ENCODE peak calls at places on chromosomes 3 and 15, in eight cellular contexts. Q is colonic mucosa; K is aorta; E is ACHN; U is activated CD4-positive, alpha-beta T cell treated with anti-CD3 and anti-CD28 coated beads, Interleukin-2, amount 50 U/mL, for 1 hour; V is SW480; A is Kasumi-1; F is HTR-8/SVneo. T is an unnamed sample.

GRCh38 chr15:90962021-90962420 is 7.3 kb downstream of the RCCD1 start:
- DNase-seq in Q (no peak), K (no peak), E (no peak), U (no peak), V (no peak), A (no peak), F (no peak), T (no peak)

GRCh38 chr3:183634707-183635106 is 716 bp upstream of the KLHL24 start:
- DNase-seq in Q (no peak), K (no peak), E (no peak), U (no peak), V (no peak), A (no peak), F (no peak), T (no peak)

GRCh38 chr3:55522077-55522476 is 35.0 kb upstream of the WNT5A start:
- DNase-seq in Q (no peak), K (no peak), E (no peak), U (no peak), V (no peak), A (no peak), F (no peak), T (no peak)

GRCh38 chr3:31210068-31210650 is 315.7 kb upstream of the GADL1 start:
- DNase-seq in Q (no peak), K (no peak), E (no peak), U (no peak), V (no peak), A (no peak), F (no peak), T (no peak)

GRCh38 chr15:57611938-57612337 is 20.2 kb downstream of the MYZAP start:
- DNase-seq in Q (peak; percentile 67), K (peak; percentile 53), E (peak; percentile 62), U (no peak), V (peak; percentile 60), A (no peak), F (peak; percentile 24), T (peak; percentile 6)

GRCh38 chr15:73950479-73951043 is 24.3 kb downstream of the LOXL1 start:
- DNase-seq in Q (no peak), K (peak; percentile 43), E (no peak), U (no peak), V (no peak), A (no peak), F (no peak), T (no peak)

GRCh38 chr15:93300796-93301195 is 211.8 kb upstream of the RGMA start:
- DNase-seq in Q (no peak), K (no peak), E (no peak), U (no peak), V (no peak), A (no peak), F (no peak), T (no peak)

GRCh38 chr3:25064681-25065080 is 363.4 kb upstream of the RARB start:
- DNase-seq in Q (no peak), K (no peak), E (no peak), U (no peak), V (no peak), A (no peak), F (no peak), T (no peak)

GRCh38 chr3:90136468-90137191 is 1029.2 kb downstream of the EPHA3 start:
- DNase-seq in Q (peak; percentile 59), K (no peak), E (no peak), U (no peak), V (no peak), A (no peak), F (no peak), T (no peak)

GRCh38 chr15:55858661-55859060 is 115.7 kb upstream of the PRTG start:
- DNase-seq in Q (no peak), K (no peak), E (no peak), U (no peak), V (no peak), A (no peak), F (no peak), T (no peak)

GRCh38 chr3:71294919-71295318 is 288.6 kb downstream of the FOXP1 start:
- DNase-seq in Q (no peak), K (no peak), E (no peak), U (no peak), V (no peak), A (no peak), F (no peak), T (no peak)

GRCh38 chr3:131796558-131796957 is 238.3 kb downstream of the CPNE4 start:
- DNase-seq in Q (no peak), K (no peak), E (no peak), U (no peak), V (no peak), A (peak; percentile 89), F (no peak), T (peak; percentile 8)

GRCh38 chr3:142315083-142315482 is 89.7 kb upstream of the GK5 start:
- DNase-seq in Q (no peak), K (no peak), E (no peak), U (no peak), V (no peak), A (no peak), F (peak; percentile 17), T (no peak)

GRCh38 chr3:23959147-23959900 is 14.2 kb downstream of the NR1D2 start:
- DNase-seq in Q (no peak), K (no peak), E (no peak), U (no peak), V (peak; percentile 16), A (no peak), F (peak; percentile 65), T (no peak)

GRCh38 chr3:54954019-54954418 is 26.2 kb upstream of the LRTM1 start:
- DNase-seq in Q (no peak), K (no peak), E (peak; percentile 34), U (no peak), V (peak; percentile 53), A (no peak), F (peak; percentile 83), T (no peak)

GRCh38 chr3:101950510-101950909 is 101.2 kb downstream of the NFKBIZ start:
- DNase-seq in Q (no peak), K (no peak), E (peak; percentile 99), U (no peak), V (no peak), A (no peak), F (no peak), T (no peak)

GRCh38 chr15:36814085-36814484 is 234.7 kb downstream of the CDIN1 start:
- DNase-seq in Q (no peak), K (no peak), E (no peak), U (no peak), V (no peak), A (no peak), F (no peak), T (no peak)

GRCh38 chr3:132228923-132229322 is 88.3 kb upstream of the ACP3 start:
- DNase-seq in Q (no peak), K (no peak), E (peak; percentile 8), U (no peak), V (no peak), A (no peak), F (no peak), T (no peak)

GRCh38 chr3:153138267-153139210 is 23.5 kb upstream of the RAP2B start:
- DNase-seq in Q (peak; percentile 78), K (peak; percentile 88), E (peak; percentile 83), U (no peak), V (peak; percentile 87), A (no peak), F (peak; percentile 82), T (no peak)

GRCh38 chr15:89888214-89888804 is 5.5 kb downstream of the AP3S2 start:
- DNase-seq in Q (peak; percentile 60), K (no peak), E (peak; percentile 56), U (no peak), V (peak; percentile 21), A (peak; percentile 48), F (peak; percentile 22), T (no peak)